ENCODE peak calls at places on chromosomes 3 and 15, in eight cellular contexts. N is activated CD8-positive, alpha-beta memory T cell treated with anti-CD3 and anti-CD28 coated beads for 4 hours; J is stimulated activated CD4-positive, alpha-beta T cell treated with anti-CD3 and anti-CD28 coated beads, TNF-alpha, amount 100 ng/mL, for 4 hours; S is CD8-positive, alpha-beta T cell; F is Right ventricle myocardium inferior; U is IMR-90; A is uterus; K is Calu3. E is an unnamed sample.

GRCh38 chr3:32577621-32578556 is 7.2 kb upstream of the DYNC1LI1 start:
- DNase-seq in N (no peak), J (no peak), S (no peak), F (no peak), U (peak), A (no peak), K (no peak), E (no peak)

GRCh38 chr3:60282840-60283239 is 968.4 kb downstream of the FHIT start:
- DNase-seq in N (no peak), J (no peak), S (no peak), F (no peak), U (no peak), A (no peak), K (no peak), E (no peak)

GRCh38 chr3:8733332-8734094 is at the start of gene CAV3:
- DNase-seq in N (no peak), J (no peak), S (no peak), F (no peak), U (no peak), A (no peak), K (no peak), E (no peak)

GRCh38 chr3:65854606-65855304 is 184.0 kb downstream of the MAGI1 start:
- DNase-seq in N (no peak), J (no peak), S (no peak), F (no peak), U (peak), A (no peak), K (peak), E (no peak)

GRCh38 chr15:69979269-69979668 is 118.4 kb downstream of the TLE3 start:
- DNase-seq in N (no peak), J (no peak), S (no peak), F (no peak), U (peak), A (no peak), K (peak), E (peak)

GRCh38 chr3:85304360-85304964 is 345.7 kb downstream of the CADM2 start:
- DNase-seq in N (no peak), J (no peak), S (no peak), F (no peak), U (no peak), A (no peak), K (no peak), E (peak)

GRCh38 chr3:13210221-13210975 is 137.2 kb upstream of the IQSEC1 start:
- DNase-seq in N (no peak), J (no peak), S (no peak), F (no peak), U (no peak), A (no peak), K (no peak), E (no peak)

GRCh38 chr15:34490421-34491193 is 53.0 kb upstream of the GOLGA8A start:
- DNase-seq in N (no peak), J (no peak), S (no peak), F (peak), U (no peak), A (no peak), K (no peak), E (no peak)

GRCh38 chr3:14371573-14372474 is 30.6 kb upstream of the SLC6A6 start:
- DNase-seq in N (no peak), J (no peak), S (no peak), F (peak), U (peak), A (no peak), K (peak), E (peak)

GRCh38 chr3:133820889-133821675 is 15.5 kb downstream of the SRPRB start:
- DNase-seq in N (no peak), J (no peak), S (no peak), F (no peak), U (no peak), A (no peak), K (no peak), E (no peak)

E was measured in HuH-7.